ENCODE peak calls at places on chromosomes 13 and 19, in five cellular contexts. One of them, this sample, is unnamed.

GRCh38 chr19:19527371-19527656 is 1.4 kb upstream of the YJEFN3 start:
- DNase-seq in A549: no peak
- DNase-seq in breast epithelium: no peak
- DNase-seq in C1 segment of cervical spinal cord: no peak
- DNase-seq in NCI-H1092 treated with DMSO at 0.1 percent for 48 hours: no peak
- DNase-seq in this sample: no peak

GRCh38 chr19:42233106-42233505 is 9.3 kb downstream of the GSK3A start:
- DNase-seq in A549: no peak
- DNase-seq in breast epithelium: no peak
- DNase-seq in C1 segment of cervical spinal cord: no peak
- DNase-seq in NCI-H1092 treated with DMSO at 0.1 percent for 48 hours: no peak
- DNase-seq in this sample: no peak

GRCh38 chr13:105389373-105389772 is 1146.1 kb downstream of the EFNB2 start:
- DNase-seq in A549: no peak
- DNase-seq in breast epithelium: no peak
- DNase-seq in C1 segment of cervical spinal cord: no peak
- DNase-seq in NCI-H1092 treated with DMSO at 0.1 percent for 48 hours: no peak
- DNase-seq in this sample: no peak

GRCh38 chr13:92136449-92137180 is 738.2 kb downstream of the GPC5 start:
- DNase-seq in A549: no peak
- DNase-seq in breast epithelium: no peak
- DNase-seq in C1 segment of cervical spinal cord: no peak
- DNase-seq in NCI-H1092 treated with DMSO at 0.1 percent for 48 hours: no peak
- DNase-seq in this sample: no peak

GRCh38 chr13:111398196-111398595 is 77.8 kb downstream of the TEX29 start:
- DNase-seq in A549: no peak
- DNase-seq in breast epithelium: no peak
- DNase-seq in C1 segment of cervical spinal cord: no peak
- DNase-seq in NCI-H1092 treated with DMSO at 0.1 percent for 48 hours: no peak
- DNase-seq in this sample: no peak

GRCh38 chr19:45558399-45558878 is 26.2 kb downstream of the OPA3 start:
- DNase-seq in A549: peak
- DNase-seq in breast epithelium: no peak
- DNase-seq in C1 segment of cervical spinal cord: peak
- DNase-seq in NCI-H1092 treated with DMSO at 0.1 percent for 48 hours: peak
- DNase-seq in this sample: peak

GRCh38 chr19:53908933-53909415 is at the start of gene CACNG7:
- DNase-seq in A549: no peak
- DNase-seq in breast epithelium: no peak
- DNase-seq in C1 segment of cervical spinal cord: peak
- DNase-seq in NCI-H1092 treated with DMSO at 0.1 percent for 48 hours: no peak
- DNase-seq in this sample: no peak

GRCh38 chr13:96020155-96020575 is 33.0 kb downstream of the UGGT2 start:
- DNase-seq in A549: peak
- DNase-seq in breast epithelium: no peak
- DNase-seq in C1 segment of cervical spinal cord: no peak
- DNase-seq in NCI-H1092 treated with DMSO at 0.1 percent for 48 hours: peak
- DNase-seq in this sample: peak

GRCh38 chr13:24502567-24503375 is 9.8 kb downstream of the PARP4 start:
- DNase-seq in A549: peak
- DNase-seq in breast epithelium: no peak
- DNase-seq in C1 segment of cervical spinal cord: peak
- DNase-seq in NCI-H1092 treated with DMSO at 0.1 percent for 48 hours: no peak
- DNase-seq in this sample: peak

GRCh38 chr13:31352467-31352866 is 152.7 kb downstream of the B3GLCT start:
- DNase-seq in A549: no peak
- DNase-seq in breast epithelium: no peak
- DNase-seq in C1 segment of cervical spinal cord: no peak
- DNase-seq in NCI-H1092 treated with DMSO at 0.1 percent for 48 hours: no peak
- DNase-seq in this sample: no peak

GRCh38 chr13:23140492-23140891 is 40.3 kb upstream of the SGCG start:
- DNase-seq in A549: no peak
- DNase-seq in breast epithelium: no peak
- DNase-seq in C1 segment of cervical spinal cord: no peak
- DNase-seq in NCI-H1092 treated with DMSO at 0.1 percent for 48 hours: no peak
- DNase-seq in this sample: no peak

GRCh38 chr19:480016-480855 is 16.1 kb upstream of the MADCAM1 start:
- DNase-seq in A549: peak
- DNase-seq in breast epithelium: peak
- DNase-seq in C1 segment of cervical spinal cord: peak
- DNase-seq in NCI-H1092 treated with DMSO at 0.1 percent for 48 hours: peak
- DNase-seq in this sample: peak

GRCh38 chr19:53942001-53942786 is 20.5 kb upstream of the CACNG8 start:
- DNase-seq in A549: no peak
- DNase-seq in breast epithelium: no peak
- DNase-seq in C1 segment of cervical spinal cord: no peak
- DNase-seq in NCI-H1092 treated with DMSO at 0.1 percent for 48 hours: no peak
- DNase-seq in this sample: peak

GRCh38 chr19:48638831-48639381 is 1.7 kb upstream of the DBP start:
- DNase-seq in A549: no peak
- DNase-seq in breast epithelium: no peak
- DNase-seq in C1 segment of cervical spinal cord: no peak
- DNase-seq in NCI-H1092 treated with DMSO at 0.1 percent for 48 hours: no peak
- DNase-seq in this sample: no peak

GRCh38 chr13:24644051-24644450 is 36.2 kb upstream of the ATP12A start:
- DNase-seq in A549: no peak
- DNase-seq in breast epithelium: no peak
- DNase-seq in C1 segment of cervical spinal cord: no peak
- DNase-seq in NCI-H1092 treated with DMSO at 0.1 percent for 48 hours: no peak
- DNase-seq in this sample: no peak

GRCh38 chr19:16445238-16446107 is 26.3 kb downstream of the EPS15L1 start:
- DNase-seq in A549: no peak
- DNase-seq in breast epithelium: no peak
- DNase-seq in C1 segment of cervical spinal cord: no peak
- DNase-seq in NCI-H1092 treated with DMSO at 0.1 percent for 48 hours: no peak
- DNase-seq in this sample: no peak

GRCh38 chr19:47309608-47310007 is at the start of gene C5AR1:
- DNase-seq in A549: no peak
- DNase-seq in breast epithelium: no peak
- DNase-seq in C1 segment of cervical spinal cord: peak
- DNase-seq in NCI-H1092 treated with DMSO at 0.1 percent for 48 hours: no peak
- DNase-seq in this sample: no peak

GRCh38 chr13:94233831-94234230 is 245.7 kb downstream of the DCT start:
- DNase-seq in A549: no peak
- DNase-seq in breast epithelium: no peak
- DNase-seq in C1 segment of cervical spinal cord: no peak
- DNase-seq in NCI-H1092 treated with DMSO at 0.1 percent for 48 hours: no peak
- DNase-seq in this sample: no peak

GRCh38 chr13:25692156-25692555 is 320.4 kb downstream of the ATP8A2 start:
- DNase-seq in A549: no peak
- DNase-seq in breast epithelium: no peak
- DNase-seq in C1 segment of cervical spinal cord: no peak
- DNase-seq in NCI-H1092 treated with DMSO at 0.1 percent for 48 hours: no peak
- DNase-seq in this sample: no peak

GRCh38 chr13:35965226-35965927 is 165.8 kb downstream of the DCLK1 start:
- DNase-seq in A549: no peak
- DNase-seq in breast epithelium: no peak
- DNase-seq in C1 segment of cervical spinal cord: no peak
- DNase-seq in NCI-H1092 treated with DMSO at 0.1 percent for 48 hours: no peak
- DNase-seq in this sample: no peak

GRCh38 chr13:98521876-98522275 is 55.0 kb downstream of the STK24 start:
- DNase-seq in A549: no peak
- DNase-seq in breast epithelium: no peak
- DNase-seq in C1 segment of cervical spinal cord: no peak
- DNase-seq in NCI-H1092 treated with DMSO at 0.1 percent for 48 hours: no peak
- DNase-seq in this sample: no peak

GRCh38 chr19:558770-559439 is 13.5 kb upstream of the BSG start:
- DNase-seq in A549: no peak
- DNase-seq in breast epithelium: peak
- DNase-seq in C1 segment of cervical spinal cord: no peak
- DNase-seq in NCI-H1092 treated with DMSO at 0.1 percent for 48 hours: no peak
- DNase-seq in this sample: no peak

This sample was measured in HAP-1.